ENCODE peak calls at places on chromosomes 11 and 22, in six cellular contexts. R is mucosa of descending colon, K is uterus, M is PC-9, P is IMR-90, H is body of pancreas. E is an unnamed sample. For H3K9me3, the result is how much of the 10 kb centered on the place peaks cover.

GRCh38 chr22:42169055-42169469 is 38.5 kb upstream of the CYP2D6 start:
- DNase-seq in R (no peak), K (peak), M (no peak), P (peak), H (peak), E (no peak)

GRCh38 chr11:78653294-78653909 is 78.7 kb upstream of the NARS2 start:
- DNase-seq in R (no peak), K (no peak), M (no peak), P (no peak), H (no peak), E (no peak)

GRCh38 chr22:37260396-37260795 is 16.3 kb upstream of the RAC2 start:
- DNase-seq in R (no peak), K (no peak), M (no peak), P (no peak), H (no peak), E (no peak)

GRCh38 chr11:35013514-35014191 is 97.2 kb downstream of the PDHX start:
- DNase-seq in R (no peak), K (no peak), M (no peak), P (no peak), H (no peak), E (no peak)

GRCh38 chr11:2812371-2812991 is 73.1 kb downstream of the CDKN1C start:
- DNase-seq in R (peak), K (peak), M (no peak), P (no peak), H (peak), E (no peak)

GRCh38 chr11:26332572-26332915 is 614 bp downstream of the ANO3 start:
- DNase-seq in R (no peak), K (no peak), M (no peak), P (no peak), H (no peak), E (no peak)

GRCh38 chr11:14783788-14784187 is 108.2 kb downstream of the CYP2R1 start:
- DNase-seq in R (no peak), K (no peak), M (no peak), P (no peak), H (no peak), E (no peak)

GRCh38 chr11:74238243-74238642 is 67.2 kb downstream of the PPME1 start:
- DNase-seq in R (no peak), K (no peak), M (no peak), P (no peak), H (no peak), E (no peak)

GRCh38 chr11:10623797-10624761 is 55.6 kb upstream of the LYVE1 start:
- DNase-seq in R (no peak), K (no peak), M (no peak), P (peak), H (peak), E (peak)

GRCh38 chr11:102683277-102683676 is 22.3 kb downstream of the MMP27 start:
- DNase-seq in R (no peak), K (no peak), M (no peak), P (no peak), H (no peak), E (no peak)

GRCh38 chr11:66082936-66083698 is 13.0 kb downstream of the PACS1 start:
- DNase-seq in R (no peak), K (no peak), M (no peak), P (no peak), H (peak), E (no peak)

GRCh38 chr11:3341298-3341697 is 37.6 kb downstream of the ZNF195 start:
- DNase-seq in R (no peak), K (no peak), M (no peak), P (no peak), H (peak), E (peak)

GRCh38 chr11:9607511-9607899 is 34.0 kb downstream of the WEE1 start:
- DNase-seq in R (no peak), K (no peak), M (no peak), P (no peak), H (no peak), E (no peak)

GRCh38 chr11:13260196-13260962 is 17.2 kb upstream of the BMAL1 start:
- DNase-seq in R (no peak), K (no peak), M (no peak), P (no peak), H (no peak), E (no peak)

GRCh38 chr11:79428406-79428805 is 12.4 kb downstream of the TENM4 start:
- DNase-seq in R (no peak), K (no peak), M (no peak), P (no peak), H (no peak), E (no peak)

GRCh38 chr11:45921561-45922424 is 663 bp upstream of the LARGE2 start:
- DNase-seq in R (peak), K (no peak), M (peak), P (no peak), H (peak), E (no peak)

GRCh38 chr11:110156503-110156902 is 63.3 kb downstream of the ZC3H12C start:
- DNase-seq in R (no peak), K (no peak), M (no peak), P (no peak), H (no peak), E (no peak)

GRCh38 chr11:12968101-12968500 is 41.0 kb upstream of the RASSF10 start:
- DNase-seq in R (no peak), K (no peak), M (peak), P (no peak), H (no peak), E (no peak)

GRCh38 chr11:33919645-33920044 is 27.8 kb upstream of the LMO2 start:
- DNase-seq in R (no peak), K (no peak), M (no peak), P (no peak), H (no peak), E (no peak)

GRCh38 chr11:73233704-73234402 is 15.8 kb downstream of the P2RY2 start:
- DNase-seq in R (no peak), K (no peak), M (no peak), P (no peak), H (no peak), E (no peak)

GRCh38 chr11:128502736-128503135 is 84.6 kb downstream of the ETS1 start:
- DNase-seq in R (no peak), K (no peak), M (peak), P (peak), H (no peak), E (no peak)

GRCh38 chr11:15775051-15775541 is 581.2 kb downstream of the SOX6 start:
- DNase-seq in R (no peak), K (no peak), M (no peak), P (peak), H (peak), E (no peak)

GRCh38 chr11:88555829-88556202 is 218.3 kb upstream of the CTSC start:
- DNase-seq in R (no peak), K (no peak), M (no peak), P (peak), H (no peak), E (no peak)

GRCh38 chr11:130762342-130763037 is 153.8 kb downstream of the SNX19 start:
- DNase-seq in R (peak), K (no peak), M (peak), P (no peak), H (peak), E (no peak)

GRCh38 chr11:2892215-2893020 is 6.8 kb upstream of the CDKN1C start:
- DNase-seq in R (peak), K (peak), M (peak), P (peak), H (peak), E (no peak)

GRCh38 chr11:71456294-71456693 is 3.3 kb downstream of the NADSYN1 start:
- DNase-seq in R (no peak), K (no peak), M (no peak), P (no peak), H (no peak), E (no peak)

GRCh38 chr11:20873054-20873453 is 203.7 kb downstream of the NELL1 start:
- DNase-seq in R (no peak), K (no peak), M (no peak), P (no peak), H (peak), E (no peak)
- TF ChIP-seq CTCF in R (no peak), K (no peak), M (peak), P (no peak), H (peak), E (no peak)

DNA sequence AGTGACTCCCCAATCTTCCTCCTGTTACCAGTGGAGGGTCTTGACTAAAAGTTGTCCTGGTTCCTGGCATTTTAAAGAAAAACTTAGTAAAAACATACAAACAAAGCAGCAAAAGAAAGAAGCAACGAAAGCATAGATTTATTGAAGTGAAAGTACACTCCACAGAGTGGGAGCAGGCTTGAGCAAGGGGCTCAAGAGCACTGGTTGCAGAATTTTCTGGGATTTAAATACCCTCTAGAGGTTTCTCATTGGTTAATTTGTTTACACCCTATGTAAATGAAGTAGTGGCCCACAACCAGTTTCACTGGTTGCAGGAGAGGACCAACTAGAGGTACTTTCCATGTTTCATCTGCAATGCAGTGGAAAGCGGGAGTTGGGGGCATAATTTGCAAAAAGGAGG is 10.7 kb downstream of the FAM111B start:
- DNase-seq in R (no peak), K (no peak), M (no peak), P (no peak), H (no peak), E (no peak)
- H3K9me3 ChIP-seq in R (under half), K (under half), M (under half), P (under half), H (under half), E (under half)

DNA sequence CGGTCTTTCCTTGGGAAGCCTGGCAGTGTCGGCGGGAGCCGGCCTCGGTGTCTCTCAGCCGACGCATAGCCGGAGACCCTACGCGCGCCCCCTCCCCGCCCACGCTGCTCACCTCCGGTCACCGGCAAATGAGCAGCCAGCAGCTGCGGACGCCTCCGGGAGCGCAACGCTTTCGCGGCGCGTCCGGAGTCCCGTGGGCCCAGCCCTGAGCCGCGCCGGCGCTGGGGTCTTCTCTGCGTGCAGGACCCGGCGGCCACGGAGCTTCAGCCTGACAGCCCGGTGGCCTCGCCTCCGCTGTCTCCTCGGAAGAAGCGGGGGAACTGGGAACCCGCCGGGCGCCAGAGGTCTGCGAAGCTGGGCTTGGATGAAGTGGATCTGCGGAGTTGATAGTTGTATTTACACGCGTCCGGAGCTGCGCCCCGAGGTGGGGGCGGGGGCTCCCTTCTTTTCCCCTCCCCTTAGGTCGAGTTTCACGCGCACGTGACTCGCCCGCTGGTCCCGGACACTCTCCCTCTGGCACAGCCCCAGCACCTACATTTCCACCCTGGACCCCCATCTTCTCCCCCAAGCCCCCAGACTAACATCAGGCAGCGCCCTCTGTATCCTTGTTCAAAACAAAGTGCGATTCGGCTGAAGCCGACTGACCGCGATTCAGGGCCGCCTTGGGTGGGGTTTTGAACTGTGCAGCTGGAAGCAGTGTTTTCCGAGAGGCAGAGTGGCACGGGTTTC is at the start of gene SLC43A1:
- DNase-seq in R (peak), K (peak), M (peak), P (peak), H (peak), E (peak)
- TF ChIP-seq CTCF in R (no peak), K (peak), M (no peak), P (no peak), H (no peak), E (no peak)

GRCh38 chr22:47352920-47353700 is 590.7 kb downstream of the TBC1D22A start:
- DNase-seq in R (no peak), K (no peak), M (no peak), P (no peak), H (peak), E (no peak)
- H3K9me3 ChIP-seq in R (under half), K (under half), M (under half), P (under half), H (under half), E (under half)

DNA sequence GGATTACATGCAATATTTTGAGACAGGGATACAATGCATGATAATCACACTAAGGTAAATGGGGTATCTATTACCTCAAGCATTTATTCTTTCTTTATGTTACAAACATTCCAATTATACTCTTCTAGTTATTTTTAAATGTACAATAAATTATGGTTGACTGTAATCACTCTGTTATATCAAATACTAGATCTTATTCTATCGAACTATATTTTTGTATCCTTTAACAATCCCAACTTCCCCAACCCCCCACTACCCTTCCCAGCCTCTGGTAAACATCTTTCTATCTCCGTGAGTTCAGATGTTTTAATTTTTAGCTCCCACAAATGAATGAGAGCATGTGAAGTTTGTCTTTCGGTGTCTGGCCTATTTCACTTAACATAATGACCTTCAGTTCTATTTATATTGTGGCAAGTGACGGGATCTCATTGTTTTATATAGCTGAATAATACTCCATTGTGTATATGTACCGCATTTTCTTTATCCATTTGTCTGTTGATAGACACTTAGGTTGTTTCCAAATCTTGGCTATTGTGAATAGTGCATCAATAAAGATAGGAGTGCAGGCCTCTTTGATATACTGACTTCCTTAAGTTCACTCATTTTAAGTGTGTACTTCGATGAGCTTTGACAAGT is 40.5 kb downstream of the ARHGEF12 start:
- DNase-seq in R (no peak), K (no peak), M (no peak), P (no peak), H (no peak), E (no peak)
- TF ChIP-seq CTCF in R (no peak), K (no peak), M (no peak), P (no peak), H (no peak), E (no peak)

GRCh38 chr11:134622458-134622857 is 210.4 kb upstream of the B3GAT1 start:
- DNase-seq in R (no peak), K (no peak), M (no peak), P (no peak), H (no peak), E (no peak)

GRCh38 chr11:134625631-134626030 is 213.6 kb upstream of the B3GAT1 start:
- DNase-seq in R (no peak), K (no peak), M (no peak), P (no peak), H (no peak), E (no peak)

GRCh38 chr11:134625151-134625550 is 213.1 kb upstream of the B3GAT1 start:
- DNase-seq in R (no peak), K (no peak), M (no peak), P (no peak), H (no peak), E (no peak)

GRCh38 chr11:134624166-134624920 is 212.3 kb upstream of the B3GAT1 start:
- DNase-seq in R (no peak), K (no peak), M (no peak), P (no peak), H (no peak), E (no peak)

DNA sequence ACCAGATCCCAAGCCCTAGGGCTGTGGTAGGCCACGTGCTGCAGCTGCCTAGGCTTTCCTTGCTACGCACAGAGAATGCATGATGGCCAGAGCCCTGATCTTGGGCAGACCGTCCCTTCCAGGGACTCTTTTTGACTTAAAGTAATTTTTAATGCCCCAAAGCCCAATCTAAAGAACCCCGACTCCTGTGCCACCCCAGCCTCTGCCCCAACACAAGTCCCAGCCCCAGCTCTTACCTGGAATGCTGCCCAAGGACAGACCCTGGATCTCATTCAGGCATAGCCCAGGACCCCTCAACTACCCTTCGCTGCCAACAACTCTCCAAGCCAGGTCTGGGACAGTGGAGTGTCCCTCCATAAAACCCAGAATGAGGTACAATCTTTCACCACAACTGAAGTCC is 211.7 kb upstream of the B3GAT1 start:
- DNase-seq in R (no peak), K (no peak), M (no peak), P (no peak), H (no peak), E (no peak)
- H3K9me3 ChIP-seq in R (under half), K (under half), M (under half), P (under half), H (under half), E (under half)

E was measured in tibial artery.